ENCODE peak calls at places on chromosome X, in four cellular contexts. U, M, O and L are unnamed samples.

GRCh38 chrX:51395807-51396728 is 63.4 kb downstream of the NUDT10 start:
- DNase-seq in M (no peak), O (peak), U (no peak), L (no peak)

GRCh38 chrX:649166-649565 is 18.6 kb downstream of the SHOX start:
- DNase-seq in M (no peak), U (no peak), O (no peak), L (no peak)

GRCh38 chrX:66728818-66729271 is 90.0 kb upstream of the EDA2R start:
- DNase-seq in O (peak), M (peak), U (peak), L (peak)

GRCh38 chrX:105973387-105973739 is 65.2 kb downstream of the SERPINA7 start:
- DNase-seq in U (no peak), M (no peak), O (no peak), L (no peak)

GRCh38 chrX:46750829-46751228 is 8.1 kb downstream of the SLC9A7 start:
- DNase-seq in M (no peak), U (no peak), O (no peak), L (no peak)

GRCh38 chrX:30530591-30530990 is 47.0 kb downstream of the TASL start:
- DNase-seq in U (peak), O (peak), M (no peak), L (no peak)

GRCh38 chrX:94454159-94454558 is 780.2 kb downstream of the FAM133A start:
- DNase-seq in M (no peak), O (no peak), U (no peak), L (no peak)

GRCh38 chrX:9340619-9341304 is 124.1 kb upstream of the TBL1X start:
- DNase-seq in U (peak), O (peak), M (peak), L (no peak)

GRCh38 chrX:37349131-37350033 is at the start of gene PRRG1:
- DNase-seq in O (peak), U (peak), M (peak), L (peak)

GRCh38 chrX:97616883-97617510 is 733.3 kb downstream of the RPA4 start:
- DNase-seq in O (peak), M (no peak), U (peak), L (peak)

GRCh38 chrX:76148011-76148665 is 24.7 kb upstream of the PBDC1 start:
- DNase-seq in O (peak), U (peak), M (peak), L (no peak)

GRCh38 chrX:114717921-114718320 is 134.0 kb downstream of the HTR2C start:
- DNase-seq in M (no peak), U (no peak), O (no peak), L (no peak)

GRCh38 chrX:130086414-130087207 is 23.7 kb downstream of the ELF4 start:
- DNase-seq in O (no peak), M (no peak), U (no peak), L (no peak)

GRCh38 chrX:43121637-43122036 is 343.7 kb upstream of the PPP1R2C start:
- DNase-seq in M (no peak), O (peak), U (no peak), L (no peak)